ENCODE peak calls at places on chromosomes 11 and 22, in eight cellular contexts. B is stimulated activated naive CD8-positive, alpha-beta T cell treated with anti-CD3 and anti-CD28 coated beads, Interleukin-15, Interleukin-2, amounts not matched to agents 100 U/mL and 50 U/mL, for 24 hours; Z is activated CD4-positive, CD25-positive, alpha-beta regulatory T cell treated with anti-CD3 and anti-CD28 coated beads, Interleukin-2, amount 50 U/mL, for 24 hours; T is upper lobe of left lung; F is psoas muscle; D is upper lobe of right lung; P is left cardiac atrium; U is A549. G is an unnamed sample.

GRCh38 chr22:27125539-27125938 is 468.2 kb downstream of the MIAT start:
- ATAC-seq in B (no peak), Z (no peak), T (no peak), F (no peak), D (no peak), P (no peak), U (no peak), G (peak)

GRCh38 chr11:6022954-6023353 is 7.6 kb downstream of the OR56A1 start:
- ATAC-seq in B (no peak), Z (no peak), T (no peak), F (peak), D (peak), P (peak), U (peak), G (peak)

GRCh38 chr11:93330446-93330984 is at the start of gene DEUP1:
- ATAC-seq in B (peak), Z (no peak), T (no peak), F (no peak), D (peak), P (peak), U (peak), G (peak)

GRCh38 chr22:17767236-17768065 is 6.8 kb downstream of the BID start:
- ATAC-seq in B (peak), Z (peak), T (no peak), F (no peak), D (no peak), P (no peak), U (no peak), G (no peak)

GRCh38 chr11:42524534-42525227 is 787.1 kb upstream of the API5 start:
- ATAC-seq in B (no peak), Z (no peak), T (peak), F (no peak), D (peak), P (peak), U (no peak), G (peak)

GRCh38 chr11:117160826-117161225 is 16.7 kb downstream of the PAFAH1B2 start:
- ATAC-seq in B (no peak), Z (no peak), T (no peak), F (no peak), D (peak), P (no peak), U (no peak), G (no peak)

GRCh38 chr11:61797263-61797944 is 4.7 kb downstream of the FEN1 start:
- ATAC-seq in B (no peak), Z (no peak), T (no peak), F (peak), D (peak), P (peak), U (peak), G (peak)

GRCh38 chr11:5694642-5695041 is 5.1 kb downstream of the TRIM22 start:
- ATAC-seq in B (peak), Z (peak), T (no peak), F (no peak), D (no peak), P (no peak), U (no peak), G (no peak)

GRCh38 chr11:100851129-100851528 is 164.0 kb downstream of the ARHGAP42 start:
- ATAC-seq in B (no peak), Z (no peak), T (no peak), F (no peak), D (no peak), P (no peak), U (no peak), G (peak)

GRCh38 chr11:64406221-64406946 is 47.4 kb downstream of the RPS6KA4 start:
- ATAC-seq in B (no peak), Z (no peak), T (no peak), F (peak), D (peak), P (peak), U (no peak), G (no peak)

GRCh38 chr11:68214173-68215086 is 1.3 kb upstream of the KMT5B start:
- ATAC-seq in B (peak), Z (peak), T (peak), F (peak), D (peak), P (peak), U (peak), G (peak)

GRCh38 chr22:47694536-47694935 is 932.1 kb downstream of the TBC1D22A start:
- ATAC-seq in B (no peak), Z (no peak), T (no peak), F (no peak), D (no peak), P (no peak), U (no peak), G (no peak)

GRCh38 chr22:47987885-47988515 is 1225.5 kb downstream of the TBC1D22A start:
- ATAC-seq in B (no peak), Z (no peak), T (no peak), F (no peak), D (no peak), P (no peak), U (no peak), G (no peak)

GRCh38 chr11:2384723-2385041 is 7.6 kb downstream of the CD81 start:
- ATAC-seq in B (no peak), Z (no peak), T (no peak), F (no peak), D (no peak), P (no peak), U (no peak), G (no peak)

GRCh38 chr11:83249972-83250593 is 36.1 kb downstream of the CCDC90B start:
- ATAC-seq in B (peak), Z (no peak), T (no peak), F (peak), D (peak), P (peak), U (peak), G (peak)

GRCh38 chr11:64762277-64762915 is 2.6 kb upstream of the PYGM start:
- ATAC-seq in B (no peak), Z (no peak), T (no peak), F (no peak), D (no peak), P (no peak), U (no peak), G (peak)

GRCh38 chr22:47043835-47044721 is 281.6 kb downstream of the TBC1D22A start:
- ATAC-seq in B (peak), Z (no peak), T (peak), F (no peak), D (peak), P (peak), U (no peak), G (peak)

GRCh38 chr11:124329787-124330478 is 9.9 kb upstream of the OR8D2 start:
- ATAC-seq in B (no peak), Z (no peak), T (no peak), F (no peak), D (no peak), P (no peak), U (no peak), G (no peak)

GRCh38 chr11:17164361-17165246 is 43.2 kb downstream of the PIK3C2A start:
- ATAC-seq in B (peak), Z (peak), T (no peak), F (peak), D (peak), P (peak), U (no peak), G (peak)

GRCh38 chr11:78168539-78169477 is 19.6 kb downstream of the KCTD21 start:
- ATAC-seq in B (no peak), Z (no peak), T (peak), F (peak), D (peak), P (peak), U (no peak), G (peak)

GRCh38 chr22:47337161-47337621 is 574.7 kb downstream of the TBC1D22A start:
- ATAC-seq in B (peak), Z (no peak), T (no peak), F (peak), D (peak), P (peak), U (peak), G (peak)

GRCh38 chr11:24723231-24723630 is 226.4 kb downstream of the LUZP2 start:
- ATAC-seq in B (no peak), Z (no peak), T (no peak), F (no peak), D (no peak), P (no peak), U (no peak), G (no peak)

GRCh38 chr11:61793084-61793828 is 545 bp downstream of the FEN1 start:
- ATAC-seq in B (peak), Z (peak), T (no peak), F (peak), D (no peak), P (no peak), U (peak), G (no peak)

GRCh38 chr22:49398646-49399045 is 429.0 kb downstream of the BRD1 start:
- ATAC-seq in B (no peak), Z (no peak), T (no peak), F (no peak), D (no peak), P (no peak), U (no peak), G (no peak)

GRCh38 chr11:123653405-123653996 is 923 bp downstream of the SCN3B start:
- ATAC-seq in B (no peak), Z (no peak), T (no peak), F (peak), D (no peak), P (peak), U (peak), G (no peak)

GRCh38 chr11:99376463-99376862 is 355.7 kb downstream of the CNTN5 start:
- ATAC-seq in B (no peak), Z (no peak), T (no peak), F (no peak), D (no peak), P (no peak), U (no peak), G (no peak)

GRCh38 chr11:76162336-76163288 is 43.7 kb downstream of the WNT11 start:
- ATAC-seq in B (no peak), Z (no peak), T (no peak), F (peak), D (no peak), P (no peak), U (no peak), G (no peak)

GRCh38 chr22:17583151-17583550 is 19.9 kb downstream of the SLC25A18 start:
- ATAC-seq in B (no peak), Z (no peak), T (no peak), F (no peak), D (no peak), P (no peak), U (no peak), G (no peak)

GRCh38 chr22:42887523-42888507 is 30.7 kb upstream of the ARFGAP3 start:
- ATAC-seq in B (no peak), Z (no peak), T (peak), F (no peak), D (peak), P (no peak), U (no peak), G (peak)

GRCh38 chr11:9104581-9104980 is 13.2 kb upstream of the SCUBE2 start:
- ATAC-seq in B (no peak), Z (no peak), T (no peak), F (no peak), D (no peak), P (no peak), U (no peak), G (no peak)

GRCh38 chr22:29510542-29510941 is 30.5 kb downstream of the NEFH start:
- ATAC-seq in B (no peak), Z (no peak), T (no peak), F (no peak), D (no peak), P (no peak), U (no peak), G (no peak)

GRCh38 chr11:94638278-94638901 is 71.2 kb downstream of the PIWIL4 start:
- ATAC-seq in B (no peak), Z (no peak), T (peak), F (peak), D (no peak), P (peak), U (no peak), G (no peak)

GRCh38 chr22:42553475-42554361 is at the start of gene SERHL2:
- ATAC-seq in B (peak), Z (peak), T (peak), F (peak), D (peak), P (peak), U (peak), G (peak)

GRCh38 chr22:39259698-39260097 is 14.9 kb upstream of the PDGFB start:
- ATAC-seq in B (no peak), Z (no peak), T (no peak), F (no peak), D (no peak), P (no peak), U (no peak), G (no peak)

GRCh38 chr11:35098850-35099249 is 40.1 kb upstream of the CD44 start:
- ATAC-seq in B (no peak), Z (no peak), T (no peak), F (peak), D (peak), P (no peak), U (no peak), G (no peak)

GRCh38 chr11:83409891-83410290 is 123.7 kb upstream of the CCDC90B start:
- ATAC-seq in B (no peak), Z (no peak), T (no peak), F (peak), D (no peak), P (peak), U (no peak), G (no peak)

GRCh38 chr11:43644626-43645299 is 35.8 kb upstream of the HSD17B12 start:
- ATAC-seq in B (no peak), Z (no peak), T (no peak), F (peak), D (peak), P (no peak), U (peak), G (peak)

GRCh38 chr22:40265783-40266182 is 80.5 kb upstream of the ADSL start:
- ATAC-seq in B (peak), Z (no peak), T (no peak), F (no peak), D (peak), P (peak), U (no peak), G (no peak)

G was measured in esophagus mucosa.